ENCODE peak calls at places on chromosome 16, in four cellular contexts. One of them, this sample, is unnamed.

GRCh38 chr16:71574702-71575101 is 2.2 kb downstream of the TAT start:
- DNase-seq in hippocampal formation: no peak
- DNase-seq in heart right ventricle: no peak
- DNase-seq in NCI-H510A: no peak
- DNase-seq in this sample: no peak

GRCh38 chr16:16014329-16015224 is 65.2 kb downstream of the ABCC1 start:
- DNase-seq in hippocampal formation: no peak
- DNase-seq in NCI-H510A: no peak
- DNase-seq in heart right ventricle: peak
- DNase-seq in this sample: no peak

GRCh38 chr16:47713225-47713595 is 252.1 kb downstream of the PHKB start:
- DNase-seq in NCI-H510A: no peak
- DNase-seq in hippocampal formation: no peak
- DNase-seq in heart right ventricle: no peak
- DNase-seq in this sample: no peak

GRCh38 chr16:19338335-19338734 is 52.8 kb downstream of the CLEC19A start:
- DNase-seq in NCI-H510A: no peak
- DNase-seq in hippocampal formation: no peak
- DNase-seq in heart right ventricle: no peak
- DNase-seq in this sample: no peak

GRCh38 chr16:813204-813915 is 12.8 kb upstream of the GNG13 start:
- DNase-seq in heart right ventricle: no peak
- DNase-seq in hippocampal formation: peak
- DNase-seq in NCI-H510A: no peak
- DNase-seq in this sample: peak

GRCh38 chr16:54816471-54816870 is 114.2 kb upstream of the IRX5 start:
- DNase-seq in heart right ventricle: no peak
- DNase-seq in hippocampal formation: no peak
- DNase-seq in NCI-H510A: no peak
- DNase-seq in this sample: no peak

GRCh38 chr16:84700518-84701277 is 898 bp downstream of the USP10 start:
- DNase-seq in NCI-H510A: no peak
- DNase-seq in hippocampal formation: no peak
- DNase-seq in heart right ventricle: peak
- DNase-seq in this sample: peak

GRCh38 chr16:90078594-90078895 is 1.4 kb upstream of the PRDM7 start:
- DNase-seq in heart right ventricle: no peak
- DNase-seq in NCI-H510A: no peak
- DNase-seq in hippocampal formation: no peak
- DNase-seq in this sample: no peak

GRCh38 chr16:86383488-86384262 is 126.7 kb upstream of the FOXF1 start:
- DNase-seq in heart right ventricle: no peak
- DNase-seq in NCI-H510A: no peak
- DNase-seq in hippocampal formation: no peak
- DNase-seq in this sample: no peak

GRCh38 chr16:711548-712320 is 3.2 kb upstream of the METRN start:
- DNase-seq in hippocampal formation: peak
- DNase-seq in heart right ventricle: peak
- DNase-seq in NCI-H510A: no peak
- DNase-seq in this sample: peak

GRCh38 chr16:76444823-76445222 is 167.6 kb downstream of the CNTNAP4 start:
- DNase-seq in hippocampal formation: no peak
- DNase-seq in NCI-H510A: no peak
- DNase-seq in heart right ventricle: no peak
- DNase-seq in this sample: no peak

GRCh38 chr16:86029131-86029741 is 130.3 kb downstream of the IRF8 start:
- DNase-seq in NCI-H510A: no peak
- DNase-seq in heart right ventricle: peak
- DNase-seq in hippocampal formation: peak
- DNase-seq in this sample: peak

GRCh38 chr16:85390511-85391174 is 222.5 kb upstream of the GSE1 start:
- DNase-seq in hippocampal formation: no peak
- DNase-seq in heart right ventricle: peak
- DNase-seq in NCI-H510A: no peak
- DNase-seq in this sample: no peak

GRCh38 chr16:88856122-88856827 is 472 bp downstream of the GALNS start:
- DNase-seq in heart right ventricle: no peak
- DNase-seq in hippocampal formation: no peak
- DNase-seq in NCI-H510A: no peak
- DNase-seq in this sample: no peak

GRCh38 chr16:57244767-57245471 is at the start of gene ARL2BP:
- DNase-seq in hippocampal formation: peak
- DNase-seq in NCI-H510A: peak
- DNase-seq in heart right ventricle: peak
- DNase-seq in this sample: peak

GRCh38 chr16:58422809-58423208 is 30.5 kb downstream of the GINS3 start:
- DNase-seq in heart right ventricle: no peak
- DNase-seq in NCI-H510A: no peak
- DNase-seq in hippocampal formation: no peak
- DNase-seq in this sample: no peak

GRCh38 chr16:84455031-84455430 is 49.4 kb downstream of the MEAK7 start:
- DNase-seq in hippocampal formation: no peak
- DNase-seq in NCI-H510A: no peak
- DNase-seq in heart right ventricle: no peak
- DNase-seq in this sample: no peak

GRCh38 chr16:46658925-46659324 is 30.1 kb downstream of the VPS35 start:
- DNase-seq in heart right ventricle: peak
- DNase-seq in hippocampal formation: peak
- DNase-seq in NCI-H510A: no peak
- DNase-seq in this sample: no peak

GRCh38 chr16:57634171-57634570 is 5.7 kb downstream of the ADGRG1 start:
- DNase-seq in NCI-H510A: no peak
- DNase-seq in hippocampal formation: no peak
- DNase-seq in heart right ventricle: no peak
- DNase-seq in this sample: no peak

GRCh38 chr16:53950677-53951076 is 246.7 kb downstream of the FTO start:
- DNase-seq in heart right ventricle: no peak
- DNase-seq in hippocampal formation: no peak
- DNase-seq in NCI-H510A: peak
- DNase-seq in this sample: no peak

GRCh38 chr16:3508736-3509135 is 7.9 kb downstream of the CLUAP1 start:
- DNase-seq in hippocampal formation: no peak
- DNase-seq in heart right ventricle: no peak
- DNase-seq in NCI-H510A: no peak
- DNase-seq in this sample: no peak

GRCh38 chr16:87484487-87485331 is 8.1 kb downstream of the ZCCHC14 start:
- DNase-seq in NCI-H510A: no peak
- DNase-seq in heart right ventricle: no peak
- DNase-seq in hippocampal formation: no peak
- DNase-seq in this sample: no peak

GRCh38 chr16:79089735-79090284 is 510.7 kb downstream of the MAF start:
- DNase-seq in NCI-H510A: no peak
- DNase-seq in heart right ventricle: peak
- DNase-seq in hippocampal formation: no peak
- DNase-seq in this sample: no peak

GRCh38 chr16:4882261-4882632 is 35.0 kb downstream of the UBN1 start:
- DNase-seq in hippocampal formation: no peak
- DNase-seq in NCI-H510A: no peak
- DNase-seq in heart right ventricle: peak
- DNase-seq in this sample: no peak

GRCh38 chr16:55701442-55702319 is 45.9 kb downstream of the SLC6A2 start:
- DNase-seq in hippocampal formation: peak
- DNase-seq in heart right ventricle: peak
- DNase-seq in NCI-H510A: no peak
- DNase-seq in this sample: no peak

GRCh38 chr16:86335266-86336172 is 174.8 kb upstream of the FOXF1 start:
- DNase-seq in hippocampal formation: no peak
- DNase-seq in NCI-H510A: no peak
- DNase-seq in heart right ventricle: no peak
- DNase-seq in this sample: no peak

GRCh38 chr16:81181013-81181720 is 57.3 kb upstream of the BCO1 start:
- DNase-seq in NCI-H510A: peak
- DNase-seq in heart right ventricle: peak
- DNase-seq in hippocampal formation: no peak
- DNase-seq in this sample: no peak

GRCh38 chr16:9527976-9528375 is 436.5 kb downstream of the HAPSTR1 start:
- DNase-seq in heart right ventricle: no peak
- DNase-seq in hippocampal formation: no peak
- DNase-seq in NCI-H510A: no peak
- DNase-seq in this sample: no peak

GRCh38 chr16:85028638-85029412 is 1.2 kb downstream of the KIAA0513 start:
- DNase-seq in hippocampal formation: no peak
- DNase-seq in heart right ventricle: peak
- DNase-seq in NCI-H510A: no peak
- DNase-seq in this sample: no peak

This sample was measured in anterior cingulate cortex.